ENCODE peak calls at places on chromosomes 6 and 20, in six cellular contexts. One of them, this sample, is unnamed.

GRCh38 chr6:152720964-152721363 is 23.3 kb downstream of the MYCT1 start:
- DNase-seq in HCT116: peak
- DNase-seq in right atrium auricular region: no peak
- DNase-seq in DMS153: no peak
- DNase-seq in lower leg skin: no peak
- DNase-seq in naive thymus-derived CD4-positive, alpha-beta T cell: no peak
- DNase-seq in this sample: no peak

GRCh38 chr6:7541175-7542064 is at the start of gene DSP:
- DNase-seq in naive thymus-derived CD4-positive, alpha-beta T cell: no peak
- DNase-seq in lower leg skin: peak
- DNase-seq in right atrium auricular region: no peak
- DNase-seq in DMS153: peak
- DNase-seq in HCT116: peak
- DNase-seq in this sample: peak

GRCh38 chr20:50165687-50166554 is 12.4 kb upstream of the PEDS1 start:
- DNase-seq in lower leg skin: peak
- DNase-seq in HCT116: peak
- DNase-seq in right atrium auricular region: peak
- DNase-seq in DMS153: peak
- DNase-seq in naive thymus-derived CD4-positive, alpha-beta T cell: peak
- DNase-seq in this sample: peak

GRCh38 chr6:136113736-136114173 is 136.4 kb downstream of the MTFR2 start:
- DNase-seq in right atrium auricular region: peak
- DNase-seq in naive thymus-derived CD4-positive, alpha-beta T cell: peak
- DNase-seq in lower leg skin: peak
- DNase-seq in DMS153: peak
- DNase-seq in HCT116: no peak
- DNase-seq in this sample: no peak

GRCh38 chr6:98203170-98203806 is 631.1 kb upstream of the POU3F2 start:
- DNase-seq in DMS153: no peak
- DNase-seq in right atrium auricular region: no peak
- DNase-seq in lower leg skin: no peak
- DNase-seq in naive thymus-derived CD4-positive, alpha-beta T cell: no peak
- DNase-seq in HCT116: no peak
- DNase-seq in this sample: no peak

GRCh38 chr6:4369616-4370015 is 234.2 kb upstream of the ECI2 start:
- DNase-seq in right atrium auricular region: no peak
- DNase-seq in HCT116: no peak
- DNase-seq in naive thymus-derived CD4-positive, alpha-beta T cell: no peak
- DNase-seq in DMS153: no peak
- DNase-seq in lower leg skin: no peak
- DNase-seq in this sample: no peak

GRCh38 chr6:155418017-155418749 is 37.5 kb downstream of the NOX3 start:
- DNase-seq in DMS153: no peak
- DNase-seq in naive thymus-derived CD4-positive, alpha-beta T cell: peak
- DNase-seq in right atrium auricular region: no peak
- DNase-seq in HCT116: no peak
- DNase-seq in lower leg skin: no peak
- DNase-seq in this sample: no peak

GRCh38 chr6:141587482-141588266 is 545.1 kb upstream of the GJE1 start:
- DNase-seq in naive thymus-derived CD4-positive, alpha-beta T cell: no peak
- DNase-seq in DMS153: no peak
- DNase-seq in lower leg skin: no peak
- DNase-seq in HCT116: no peak
- DNase-seq in right atrium auricular region: no peak
- DNase-seq in this sample: no peak

GRCh38 chr6:90458353-90459224 is 128.3 kb downstream of the MAP3K7 start:
- DNase-seq in lower leg skin: no peak
- DNase-seq in right atrium auricular region: no peak
- DNase-seq in DMS153: no peak
- DNase-seq in naive thymus-derived CD4-positive, alpha-beta T cell: peak
- DNase-seq in HCT116: no peak
- DNase-seq in this sample: no peak

GRCh38 chr20:22093122-22093521 is 387.7 kb downstream of the PAX1 start:
- DNase-seq in DMS153: no peak
- DNase-seq in naive thymus-derived CD4-positive, alpha-beta T cell: no peak
- DNase-seq in right atrium auricular region: no peak
- DNase-seq in HCT116: no peak
- DNase-seq in lower leg skin: no peak
- DNase-seq in this sample: no peak

GRCh38 chr20:18252597-18253451 is 35.5 kb upstream of the ZNF133 start:
- DNase-seq in naive thymus-derived CD4-positive, alpha-beta T cell: no peak
- DNase-seq in right atrium auricular region: no peak
- DNase-seq in DMS153: no peak
- DNase-seq in HCT116: peak
- DNase-seq in lower leg skin: peak
- DNase-seq in this sample: no peak

GRCh38 chr6:170067257-170067656 is 223.6 kb downstream of the DLL1 start:
- DNase-seq in lower leg skin: peak
- DNase-seq in naive thymus-derived CD4-positive, alpha-beta T cell: no peak
- DNase-seq in right atrium auricular region: peak
- DNase-seq in HCT116: no peak
- DNase-seq in DMS153: no peak
- DNase-seq in this sample: peak

GRCh38 chr6:27531772-27532459 is 59.0 kb upstream of the ZNF184 start:
- DNase-seq in DMS153: no peak
- DNase-seq in HCT116: peak
- DNase-seq in lower leg skin: no peak
- DNase-seq in naive thymus-derived CD4-positive, alpha-beta T cell: no peak
- DNase-seq in right atrium auricular region: no peak
- DNase-seq in this sample: no peak